ENCODE peak calls at places on chromosomes 11 and 22, in nine cellular contexts. S is HCT116, K is PC-3, Y is endothelial cell of umbilical vein, D is SK-N-SH, R is IMR-90, C is H1, T is neural progenitor cell, Q is HepG2. G is an unnamed sample.

GRCh38 chr11:130585545-130585944 is 137.1 kb downstream of the ADAMTS15 start:
- DNase-seq in S (no peak), K (peak), Y (no peak), D (no peak), R (no peak), C (no peak), T (no peak), Q (no peak), G (peak)

GRCh38 chr11:100735949-100736675 is 49.0 kb downstream of the ARHGAP42 start:
- DNase-seq in S (no peak), K (no peak), Y (no peak), D (no peak), R (peak), C (no peak), T (peak), Q (no peak), G (peak)

GRCh38 chr11:75146711-75147110 is 4.2 kb upstream of the SLCO2B1 start:
- DNase-seq in S (no peak), K (no peak), Y (no peak), D (no peak), R (no peak), C (no peak), T (no peak), Q (no peak), G (no peak)

GRCh38 chr11:118289411-118289810 is 15.1 kb upstream of the CD3E start:
- DNase-seq in S (no peak), K (no peak), Y (no peak), D (no peak), R (no peak), C (no peak), T (no peak), Q (no peak), G (peak)

GRCh38 chr11:112223125-112223524 is 3.1 kb upstream of the PTS start:
- DNase-seq in S (no peak), K (peak), Y (no peak), D (no peak), R (peak), C (no peak), T (no peak), Q (no peak), G (no peak)

GRCh38 chr11:117426297-117426685 is 98.6 kb downstream of the CEP164 start:
- DNase-seq in S (peak), K (peak), Y (peak), D (peak), R (peak), C (peak), T (peak), Q (peak), G (peak)

GRCh38 chr11:13384837-13385417 is 78.1 kb downstream of the BTBD10 start:
- DNase-seq in S (peak), K (peak), Y (peak), D (peak), R (peak), C (peak), T (peak), Q (peak), G (peak)

GRCh38 chr11:67287355-67288197 is 1.5 kb upstream of the ANKRD13D start:
- DNase-seq in S (no peak), K (no peak), Y (no peak), D (no peak), R (no peak), C (no peak), T (no peak), Q (no peak), G (no peak)

GRCh38 chr22:37244114-37244921 is at the start of gene RAC2:
- DNase-seq in S (peak), K (peak), Y (peak), D (peak), R (peak), C (no peak), T (peak), Q (no peak), G (no peak)

GRCh38 chr11:65182258-65183170 is 786 bp downstream of the CAPN1 start:
- DNase-seq in S (peak), K (peak), Y (peak), D (no peak), R (no peak), C (no peak), T (peak), Q (peak), G (peak)

GRCh38 chr11:2801711-2802388 is 83.7 kb downstream of the CDKN1C start:
- DNase-seq in S (no peak), K (no peak), Y (no peak), D (no peak), R (no peak), C (peak), T (no peak), Q (no peak), G (no peak)

GRCh38 chr11:59212222-59212621 is 505 bp downstream of the MPEG1 start:
- DNase-seq in S (no peak), K (no peak), Y (no peak), D (no peak), R (no peak), C (no peak), T (no peak), Q (no peak), G (no peak)

GRCh38 chr11:59207988-59208432 is 4.7 kb downstream of the MPEG1 start:
- DNase-seq in S (no peak), K (peak), Y (peak), D (peak), R (peak), C (no peak), T (peak), Q (peak), G (peak)

GRCh38 chr11:59205664-59206063 is 7.1 kb downstream of the MPEG1 start:
- DNase-seq in S (no peak), K (no peak), Y (no peak), D (no peak), R (no peak), C (no peak), T (no peak), Q (no peak), G (no peak)

GRCh38 chr11:59206635-59207034 is 6.1 kb downstream of the MPEG1 start:
- DNase-seq in S (peak), K (peak), Y (peak), D (peak), R (peak), C (peak), T (peak), Q (peak), G (peak)

DNA sequence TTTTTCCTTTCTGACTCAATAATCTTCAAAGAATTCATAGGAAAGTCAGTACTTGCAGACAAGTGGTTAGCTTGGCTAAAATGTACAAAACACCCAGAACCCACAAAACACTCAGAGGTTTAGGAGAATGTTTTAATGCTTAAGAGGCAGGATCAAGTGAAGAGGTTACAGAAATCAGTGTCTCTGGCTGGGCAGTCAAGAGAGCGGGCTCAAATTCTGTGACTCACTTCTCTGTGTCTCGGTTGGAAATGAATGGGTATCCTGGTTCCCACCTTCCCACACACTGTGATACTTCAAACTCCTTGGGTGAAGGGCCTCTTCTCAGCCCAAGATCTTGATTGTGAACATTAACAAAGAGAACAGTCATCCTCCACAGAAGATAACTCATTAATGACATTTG is 3.8 kb downstream of the MPEG1 start:
- DNase-seq in S (no peak), K (no peak), Y (no peak), D (no peak), R (peak), C (no peak), T (no peak), Q (no peak), G (no peak)
- H3K9ac ChIP-seq in S (no peak), K (no peak), Y (no peak), D (no peak), R (no peak), C (no peak), T (no peak), Q (no peak), G (no peak)

GRCh38 chr11:92087916-92088537 is 136.6 kb upstream of the FAT3 start:
- DNase-seq in S (no peak), K (no peak), Y (no peak), D (no peak), R (no peak), C (no peak), T (no peak), Q (no peak), G (no peak)

GRCh38 chr11:92082652-92083051 is 142.0 kb upstream of the FAT3 start:
- DNase-seq in S (no peak), K (no peak), Y (peak), D (no peak), R (no peak), C (no peak), T (no peak), Q (no peak), G (no peak)

DNA sequence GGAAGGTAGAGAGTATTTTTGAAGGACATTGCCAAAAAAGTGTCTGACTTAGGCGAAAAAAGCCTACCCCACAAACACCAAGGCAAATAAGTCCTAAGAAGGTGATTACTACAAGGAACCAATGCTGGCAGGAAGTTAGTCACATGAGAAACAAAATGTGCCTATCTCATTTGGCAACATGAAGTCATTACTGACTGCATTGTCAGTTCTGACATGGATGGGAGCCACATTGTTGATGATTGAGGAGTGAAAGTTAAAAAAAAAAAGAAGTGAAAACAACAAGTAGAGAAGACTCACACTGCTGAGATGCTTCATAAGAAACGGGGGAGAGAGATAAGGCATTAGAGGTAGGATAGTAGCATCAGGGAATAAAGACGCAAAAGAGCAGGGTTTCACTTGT is 141.5 kb upstream of the FAT3 start:
- DNase-seq in S (no peak), K (no peak), Y (peak), D (no peak), R (no peak), C (no peak), T (no peak), Q (no peak), G (no peak)
- H3K9ac ChIP-seq in S (no peak), K (no peak), Y (no peak), D (no peak), R (no peak), C (no peak), T (no peak), Q (no peak), G (no peak)

DNA sequence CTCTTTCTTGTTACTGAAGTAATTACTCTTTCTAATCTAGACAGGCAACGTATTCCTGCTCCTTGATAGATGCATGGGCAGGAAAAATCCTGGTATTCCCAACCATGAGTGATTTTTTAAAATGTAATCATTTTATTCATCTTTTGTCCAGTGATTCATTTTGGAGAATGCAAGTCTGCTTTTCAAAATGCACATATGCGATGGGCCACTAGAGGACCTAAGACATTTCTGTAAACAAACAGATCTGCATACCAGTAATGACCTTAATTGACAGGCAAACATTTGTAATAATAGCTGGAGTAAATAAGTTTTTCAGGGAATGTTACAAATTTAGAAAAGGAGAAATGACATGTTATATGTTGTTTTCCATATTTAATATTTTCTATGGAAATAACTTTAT is 1167.6 kb downstream of the JRKL start:
- DNase-seq in S (no peak), K (peak), Y (peak), D (peak), R (no peak), C (no peak), T (no peak), Q (no peak), G (peak)
- H3K9ac ChIP-seq in S (no peak), K (no peak), Y (no peak), D (no peak), R (no peak), C (no peak), T (no peak), Q (no peak), G (no peak)

GRCh38 chr22:43411981-43412807 is at the start of gene MPPED1:
- DNase-seq in S (no peak), K (no peak), Y (no peak), D (peak), R (no peak), C (no peak), T (peak), Q (no peak), G (no peak)
- H3K9ac ChIP-seq in S (no peak), K (no peak), Y (no peak), D (no peak), R (no peak), C (no peak), T (no peak), Q (no peak), G (no peak)